ENCODE peak calls at places on chromosomes 16 and 17, in ten cellular contexts. S is NCI-H510A treated with DMSO at 0.1 percent for 48 hours; D is prostate gland; W is astrocyte; J is GM19239; T is choroid plexus epithelial cell; H is activated CD4-positive, CD25-positive, alpha-beta regulatory T cell; Z is left cardiac atrium; N is cardiac muscle cell; R is tibial artery. C is an unnamed sample.

GRCh38 chr16:80554037-80554436 is 13.2 kb downstream of the DYNLRB2 start:
- DNase-seq in S (no peak), D (no peak), W (no peak), J (no peak), T (no peak), H (no peak), Z (no peak), N (no peak), R (no peak), C (no peak)

GRCh38 chr17:7853693-7854043 is 1.2 kb upstream of the TMEM88 start:
- DNase-seq in S (no peak), D (no peak), W (no peak), J (no peak), T (no peak), H (no peak), Z (peak), N (no peak), R (no peak), C (no peak)

GRCh38 chr17:44990994-44991393 is 22.9 kb upstream of the C1QL1 start:
- DNase-seq in S (peak), D (no peak), W (no peak), J (no peak), T (no peak), H (no peak), Z (no peak), N (no peak), R (no peak), C (no peak)

GRCh38 chr16:920722-921121 is 50.1 kb downstream of the LMF1 start:
- DNase-seq in S (no peak), D (no peak), W (no peak), J (no peak), T (peak), H (no peak), Z (peak), N (no peak), R (peak), C (no peak)

GRCh38 chr16:78469787-78470186 is 370.3 kb downstream of the WWOX start:
- DNase-seq in S (no peak), D (no peak), W (no peak), J (no peak), T (no peak), H (no peak), Z (no peak), N (no peak), R (no peak), C (no peak)

GRCh38 chr16:85413713-85414663 is 199.1 kb upstream of the GSE1 start:
- DNase-seq in S (no peak), D (no peak), W (no peak), J (no peak), T (no peak), H (no peak), Z (peak), N (no peak), R (no peak), C (no peak)

GRCh38 chr17:78132086-78132676 is 1.6 kb downstream of the TMC8 start:
- DNase-seq in S (peak), D (peak), W (no peak), J (no peak), T (no peak), H (no peak), Z (peak), N (peak), R (no peak), C (no peak)

GRCh38 chr16:10971560-10971961 is 27.2 kb downstream of the CLEC16A start:
- DNase-seq in S (peak), D (peak), W (peak), J (no peak), T (peak), H (no peak), Z (no peak), N (peak), R (peak), C (peak)

GRCh38 chr16:67034478-67034877 is 5.5 kb downstream of the CBFB start:
- DNase-seq in S (no peak), D (no peak), W (peak), J (no peak), T (peak), H (no peak), Z (no peak), N (no peak), R (no peak), C (no peak)

GRCh38 chr17:65062168-65062915 is 5.8 kb upstream of the GNA13 start:
- DNase-seq in S (no peak), D (no peak), W (no peak), J (no peak), T (no peak), H (no peak), Z (no peak), N (no peak), R (no peak), C (no peak)